ENCODE peak calls at places on chromosomes 12 and 14, in nine cellular contexts. One of them, this sample, is unnamed.

GRCh38 chr12:6697584-6698351 is 2.8 kb downstream of the PIANP start:
- DNase-seq in astrocyte: peak; percentile 26
- DNase-seq in RWPE1: peak; percentile 57
- DNase-seq in suprapubic skin: no peak
- DNase-seq in CD8-positive, alpha-beta memory T cell: no peak
- DNase-seq in CD4-positive, alpha-beta T cell: no peak
- DNase-seq in caudate nucleus: no peak
- DNase-seq in upper lobe of left lung: no peak
- DNase-seq in mammary epithelial cell: peak; percentile 48
- DNase-seq in this sample: no peak

GRCh38 chr12:111642681-111643427 is 42.9 kb downstream of the BRAP start:
- DNase-seq in astrocyte: no peak
- DNase-seq in RWPE1: no peak
- DNase-seq in suprapubic skin: no peak
- DNase-seq in CD8-positive, alpha-beta memory T cell: no peak
- DNase-seq in CD4-positive, alpha-beta T cell: no peak
- DNase-seq in caudate nucleus: no peak
- DNase-seq in upper lobe of left lung: no peak
- DNase-seq in mammary epithelial cell: no peak
- DNase-seq in this sample: no peak

GRCh38 chr12:106581543-106582263 is 1.1 kb upstream of the RFX4 start:
- DNase-seq in astrocyte: no peak
- DNase-seq in RWPE1: no peak
- DNase-seq in suprapubic skin: no peak
- DNase-seq in CD8-positive, alpha-beta memory T cell: no peak
- DNase-seq in CD4-positive, alpha-beta T cell: no peak
- DNase-seq in caudate nucleus: no peak
- DNase-seq in upper lobe of left lung: no peak
- DNase-seq in mammary epithelial cell: no peak
- DNase-seq in this sample: peak; percentile 57

GRCh38 chr14:52473557-52473956 is 78.7 kb downstream of the TXNDC16 start:
- DNase-seq in astrocyte: peak; percentile 17
- DNase-seq in RWPE1: peak; percentile 16
- DNase-seq in suprapubic skin: no peak
- DNase-seq in CD8-positive, alpha-beta memory T cell: no peak
- DNase-seq in CD4-positive, alpha-beta T cell: no peak
- DNase-seq in caudate nucleus: no peak
- DNase-seq in upper lobe of left lung: no peak
- DNase-seq in mammary epithelial cell: peak; percentile 31
- DNase-seq in this sample: no peak

GRCh38 chr14:61598980-61599379 is 96.3 kb upstream of the HIF1A start:
- DNase-seq in astrocyte: no peak
- DNase-seq in RWPE1: no peak
- DNase-seq in suprapubic skin: no peak
- DNase-seq in CD8-positive, alpha-beta memory T cell: no peak
- DNase-seq in CD4-positive, alpha-beta T cell: no peak
- DNase-seq in caudate nucleus: no peak
- DNase-seq in upper lobe of left lung: no peak
- DNase-seq in mammary epithelial cell: no peak
- DNase-seq in this sample: no peak

GRCh38 chr14:31926652-31927347 is 150.3 kb upstream of the ARHGAP5 start:
- DNase-seq in astrocyte: no peak
- DNase-seq in RWPE1: no peak
- DNase-seq in suprapubic skin: no peak
- DNase-seq in CD8-positive, alpha-beta memory T cell: no peak
- DNase-seq in CD4-positive, alpha-beta T cell: no peak
- DNase-seq in caudate nucleus: no peak
- DNase-seq in upper lobe of left lung: no peak
- DNase-seq in mammary epithelial cell: no peak
- DNase-seq in this sample: no peak

GRCh38 chr12:94873368-94874085 is 130.0 kb downstream of the NDUFA12 start:
- DNase-seq in astrocyte: no peak
- DNase-seq in RWPE1: no peak
- DNase-seq in suprapubic skin: no peak
- DNase-seq in CD8-positive, alpha-beta memory T cell: no peak
- DNase-seq in CD4-positive, alpha-beta T cell: no peak
- DNase-seq in caudate nucleus: no peak
- DNase-seq in upper lobe of left lung: no peak
- DNase-seq in mammary epithelial cell: no peak
- DNase-seq in this sample: peak; percentile 39

GRCh38 chr12:75438052-75438754 is 42.4 kb upstream of the GLIPR1 start:
- DNase-seq in astrocyte: no peak
- DNase-seq in RWPE1: peak; percentile 8
- DNase-seq in suprapubic skin: no peak
- DNase-seq in CD8-positive, alpha-beta memory T cell: no peak
- DNase-seq in CD4-positive, alpha-beta T cell: peak; percentile 3
- DNase-seq in caudate nucleus: no peak
- DNase-seq in upper lobe of left lung: no peak
- DNase-seq in mammary epithelial cell: peak; percentile 32
- DNase-seq in this sample: no peak

GRCh38 chr12:124684971-124685688 is 117.7 kb upstream of the NCOR2 start:
- DNase-seq in astrocyte: peak; percentile 83
- DNase-seq in RWPE1: peak; percentile 52
- DNase-seq in suprapubic skin: no peak
- DNase-seq in CD8-positive, alpha-beta memory T cell: no peak
- DNase-seq in CD4-positive, alpha-beta T cell: no peak
- DNase-seq in caudate nucleus: peak; percentile 77
- DNase-seq in upper lobe of left lung: no peak
- DNase-seq in mammary epithelial cell: peak; percentile 67
- DNase-seq in this sample: no peak

GRCh38 chr14:53278602-53279506 is 125.7 kb upstream of the DDHD1 start:
- DNase-seq in astrocyte: peak; percentile 31
- DNase-seq in RWPE1: peak; percentile 19
- DNase-seq in suprapubic skin: no peak
- DNase-seq in CD8-positive, alpha-beta memory T cell: no peak
- DNase-seq in CD4-positive, alpha-beta T cell: no peak
- DNase-seq in caudate nucleus: no peak
- DNase-seq in upper lobe of left lung: no peak
- DNase-seq in mammary epithelial cell: peak; percentile 73
- DNase-seq in this sample: no peak

GRCh38 chr12:90028620-90029051 is 320.0 kb upstream of the ATP2B1 start:
- DNase-seq in astrocyte: peak; percentile 19
- DNase-seq in RWPE1: no peak
- DNase-seq in suprapubic skin: no peak
- DNase-seq in CD8-positive, alpha-beta memory T cell: no peak
- DNase-seq in CD4-positive, alpha-beta T cell: no peak
- DNase-seq in caudate nucleus: no peak
- DNase-seq in upper lobe of left lung: no peak
- DNase-seq in mammary epithelial cell: peak; percentile 53
- DNase-seq in this sample: no peak

GRCh38 chr12:132386926-132387497 is 57.6 kb upstream of the GALNT9 start:
- DNase-seq in astrocyte: no peak
- DNase-seq in RWPE1: no peak
- DNase-seq in suprapubic skin: no peak
- DNase-seq in CD8-positive, alpha-beta memory T cell: no peak
- DNase-seq in CD4-positive, alpha-beta T cell: no peak
- DNase-seq in caudate nucleus: no peak
- DNase-seq in upper lobe of left lung: no peak
- DNase-seq in mammary epithelial cell: no peak
- DNase-seq in this sample: no peak

GRCh38 chr14:78933948-78934524 is 763.9 kb downstream of the NRXN3 start:
- DNase-seq in astrocyte: peak; percentile 14
- DNase-seq in RWPE1: peak; percentile 38
- DNase-seq in suprapubic skin: no peak
- DNase-seq in CD8-positive, alpha-beta memory T cell: no peak
- DNase-seq in CD4-positive, alpha-beta T cell: no peak
- DNase-seq in caudate nucleus: no peak
- DNase-seq in upper lobe of left lung: no peak
- DNase-seq in mammary epithelial cell: peak; percentile 8
- DNase-seq in this sample: no peak

GRCh38 chr14:94048676-94049624 is 22.8 kb downstream of the OTUB2 start:
- DNase-seq in astrocyte: no peak
- DNase-seq in RWPE1: no peak
- DNase-seq in suprapubic skin: peak; percentile 48
- DNase-seq in CD8-positive, alpha-beta memory T cell: no peak
- DNase-seq in CD4-positive, alpha-beta T cell: no peak
- DNase-seq in caudate nucleus: no peak
- DNase-seq in upper lobe of left lung: no peak
- DNase-seq in mammary epithelial cell: no peak
- DNase-seq in this sample: peak; percentile 53

GRCh38 chr14:103856105-103856504 is 8.7 kb upstream of the PPP1R13B start:
- DNase-seq in astrocyte: no peak
- DNase-seq in RWPE1: no peak
- DNase-seq in suprapubic skin: no peak
- DNase-seq in CD8-positive, alpha-beta memory T cell: no peak
- DNase-seq in CD4-positive, alpha-beta T cell: no peak
- DNase-seq in caudate nucleus: no peak
- DNase-seq in upper lobe of left lung: no peak
- DNase-seq in mammary epithelial cell: no peak
- DNase-seq in this sample: no peak

GRCh38 chr12:22858849-22859569 is 234.0 kb downstream of the ETNK1 start:
- DNase-seq in astrocyte: peak; percentile 52
- DNase-seq in RWPE1: no peak
- DNase-seq in suprapubic skin: no peak
- DNase-seq in CD8-positive, alpha-beta memory T cell: no peak
- DNase-seq in CD4-positive, alpha-beta T cell: no peak
- DNase-seq in caudate nucleus: no peak
- DNase-seq in upper lobe of left lung: no peak
- DNase-seq in mammary epithelial cell: no peak
- DNase-seq in this sample: no peak

GRCh38 chr12:52521581-52522266 is 1.5 kb upstream of the KRT5 start:
- DNase-seq in astrocyte: peak; percentile 39
- DNase-seq in RWPE1: peak; percentile 53
- DNase-seq in suprapubic skin: no peak
- DNase-seq in CD8-positive, alpha-beta memory T cell: no peak
- DNase-seq in CD4-positive, alpha-beta T cell: no peak
- DNase-seq in caudate nucleus: no peak
- DNase-seq in upper lobe of left lung: no peak
- DNase-seq in mammary epithelial cell: peak; percentile 93
- DNase-seq in this sample: no peak

GRCh38 chr12:51692016-51692415 is 101.0 kb downstream of the SCN8A start:
- DNase-seq in astrocyte: no peak
- DNase-seq in RWPE1: no peak
- DNase-seq in suprapubic skin: no peak
- DNase-seq in CD8-positive, alpha-beta memory T cell: no peak
- DNase-seq in CD4-positive, alpha-beta T cell: no peak
- DNase-seq in caudate nucleus: no peak
- DNase-seq in upper lobe of left lung: no peak
- DNase-seq in mammary epithelial cell: no peak
- DNase-seq in this sample: no peak

GRCh38 chr12:8664228-8664963 is 1.8 kb upstream of the MFAP5 start:
- DNase-seq in astrocyte: no peak
- DNase-seq in RWPE1: no peak
- DNase-seq in suprapubic skin: peak; percentile 81
- DNase-seq in CD8-positive, alpha-beta memory T cell: no peak
- DNase-seq in CD4-positive, alpha-beta T cell: no peak
- DNase-seq in caudate nucleus: no peak
- DNase-seq in upper lobe of left lung: no peak
- DNase-seq in mammary epithelial cell: no peak
- DNase-seq in this sample: no peak

DNA sequence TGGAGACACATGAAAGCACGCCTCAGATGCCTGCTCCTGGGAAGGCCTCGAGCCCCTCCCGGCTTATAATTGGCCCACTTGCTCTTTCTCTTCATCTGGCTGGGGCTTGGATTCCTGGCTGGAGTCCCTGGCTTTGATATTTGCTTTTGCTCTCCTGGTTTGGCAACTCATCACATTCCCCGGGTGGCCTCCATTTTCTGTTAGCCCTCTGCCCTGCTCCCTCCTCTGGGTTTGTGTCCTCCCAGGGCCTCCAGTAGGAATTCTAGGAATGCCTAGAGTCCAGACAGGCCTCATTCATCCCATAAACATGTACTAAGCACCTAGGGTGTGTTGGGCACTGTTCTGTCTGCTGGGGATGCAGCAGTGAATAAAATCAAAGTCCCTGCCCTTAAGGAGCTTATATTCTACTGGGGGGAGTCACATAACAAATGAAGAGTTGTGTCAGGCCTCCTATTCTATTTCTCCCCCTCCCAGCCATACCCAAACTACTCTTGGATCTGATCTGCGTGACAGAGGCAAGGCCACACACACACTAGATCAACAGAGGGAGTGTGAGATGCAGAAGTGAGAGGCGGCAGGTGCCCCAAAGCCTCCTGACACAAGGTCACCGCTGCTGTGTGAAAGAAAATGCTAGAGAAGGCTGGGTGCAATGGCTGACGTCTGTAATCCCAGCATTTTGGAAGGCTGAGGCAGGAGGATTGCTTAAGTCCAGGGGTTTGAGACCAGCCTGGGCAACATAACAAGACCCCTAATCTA is 21.3 kb upstream of the TSPAN9 start:
- DNase-seq in astrocyte: peak; percentile 22
- DNase-seq in RWPE1: no peak
- DNase-seq in suprapubic skin: no peak
- DNase-seq in CD8-positive, alpha-beta memory T cell: no peak
- DNase-seq in CD4-positive, alpha-beta T cell: no peak
- DNase-seq in caudate nucleus: no peak
- DNase-seq in upper lobe of left lung: no peak
- DNase-seq in mammary epithelial cell: no peak
- DNase-seq in this sample: no peak
- H3K27ac ChIP-seq in astrocyte: no peak overlapping the region
- H3K27ac ChIP-seq in RWPE1: no peak overlapping the region
- H3K27ac ChIP-seq in suprapubic skin: peak overlapping the region; percentile 11
- H3K27ac ChIP-seq in CD8-positive, alpha-beta memory T cell: no peak overlapping the region
- H3K27ac ChIP-seq in CD4-positive, alpha-beta T cell: no peak overlapping the region
- H3K27ac ChIP-seq in caudate nucleus: no peak overlapping the region
- H3K27ac ChIP-seq in upper lobe of left lung: no peak overlapping the region
- H3K27ac ChIP-seq in mammary epithelial cell: no peak overlapping the region
- H3K27ac ChIP-seq in this sample: no peak overlapping the region

DNA sequence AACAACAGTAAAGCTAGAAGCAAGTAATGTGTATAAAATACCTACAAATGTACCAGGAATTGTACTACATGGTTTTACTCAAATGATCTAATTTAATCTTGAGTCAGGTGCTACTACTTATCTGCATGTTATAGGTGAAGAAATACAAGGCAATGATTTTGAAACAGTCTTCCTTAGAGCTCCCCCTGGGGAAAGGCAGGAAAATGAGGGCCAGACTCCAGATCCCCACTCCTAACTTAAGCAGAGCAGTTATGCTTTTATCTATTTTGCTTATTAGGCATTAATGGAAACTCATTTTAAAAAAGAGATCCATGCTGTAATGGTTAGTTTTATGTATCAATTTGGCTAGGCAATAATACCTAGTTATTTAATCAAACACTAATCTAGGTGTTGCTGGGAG is 109.3 kb upstream of the CPSF6 start:
- DNase-seq in astrocyte: no peak
- DNase-seq in RWPE1: no peak
- DNase-seq in suprapubic skin: no peak
- DNase-seq in CD8-positive, alpha-beta memory T cell: no peak
- DNase-seq in CD4-positive, alpha-beta T cell: no peak
- DNase-seq in caudate nucleus: no peak
- DNase-seq in upper lobe of left lung: no peak
- DNase-seq in mammary epithelial cell: no peak
- DNase-seq in this sample: no peak
- H3K27ac ChIP-seq in astrocyte: no peak overlapping the region
- H3K27ac ChIP-seq in RWPE1: no peak overlapping the region
- H3K27ac ChIP-seq in suprapubic skin: no peak overlapping the region
- H3K27ac ChIP-seq in CD8-positive, alpha-beta memory T cell: no peak overlapping the region
- H3K27ac ChIP-seq in CD4-positive, alpha-beta T cell: no peak overlapping the region
- H3K27ac ChIP-seq in caudate nucleus: no peak overlapping the region
- H3K27ac ChIP-seq in upper lobe of left lung: no peak overlapping the region
- H3K27ac ChIP-seq in mammary epithelial cell: no peak overlapping the region
- H3K27ac ChIP-seq in this sample: no peak overlapping the region

GRCh38 chr12:50538178-50538577 is 33.4 kb downstream of the DIP2B start:
- DNase-seq in astrocyte: no peak
- DNase-seq in RWPE1: no peak
- DNase-seq in suprapubic skin: no peak
- DNase-seq in CD8-positive, alpha-beta memory T cell: no peak
- DNase-seq in CD4-positive, alpha-beta T cell: no peak
- DNase-seq in caudate nucleus: no peak
- DNase-seq in upper lobe of left lung: peak; percentile 34
- DNase-seq in mammary epithelial cell: no peak
- DNase-seq in this sample: no peak
- H3K27ac ChIP-seq in astrocyte: peak overlapping the region; percentile 13
- H3K27ac ChIP-seq in RWPE1: no peak overlapping the region
- H3K27ac ChIP-seq in suprapubic skin: peak overlapping the region; percentile 84
- H3K27ac ChIP-seq in CD8-positive, alpha-beta memory T cell: no peak overlapping the region
- H3K27ac ChIP-seq in CD4-positive, alpha-beta T cell: no peak overlapping the region
- H3K27ac ChIP-seq in caudate nucleus: no peak overlapping the region
- H3K27ac ChIP-seq in upper lobe of left lung: no peak overlapping the region
- H3K27ac ChIP-seq in mammary epithelial cell: peak overlapping the region; percentile 93
- H3K27ac ChIP-seq in this sample: no peak overlapping the region

GRCh38 chr12:118033331-118033730 is 16.8 kb downstream of the RFC5 start:
- DNase-seq in astrocyte: no peak
- DNase-seq in RWPE1: no peak
- DNase-seq in suprapubic skin: no peak
- DNase-seq in CD8-positive, alpha-beta memory T cell: no peak
- DNase-seq in CD4-positive, alpha-beta T cell: no peak
- DNase-seq in caudate nucleus: no peak
- DNase-seq in upper lobe of left lung: no peak
- DNase-seq in mammary epithelial cell: no peak
- DNase-seq in this sample: no peak
- H3K27ac ChIP-seq in astrocyte: peak overlapping the region; percentile 22
- H3K27ac ChIP-seq in RWPE1: no peak overlapping the region
- H3K27ac ChIP-seq in suprapubic skin: no peak overlapping the region
- H3K27ac ChIP-seq in CD8-positive, alpha-beta memory T cell: no peak overlapping the region
- H3K27ac ChIP-seq in CD4-positive, alpha-beta T cell: no peak overlapping the region
- H3K27ac ChIP-seq in caudate nucleus: peak overlapping the region; percentile 75
- H3K27ac ChIP-seq in upper lobe of left lung: no peak overlapping the region
- H3K27ac ChIP-seq in mammary epithelial cell: no peak overlapping the region
- H3K27ac ChIP-seq in this sample: no peak overlapping the region

This sample was measured in substantia nigra.